ENCODE peak calls at places on chromosomes 1 and 21, in five cellular contexts. M is A549, K is PC-9, N is ovary, J is tibial artery. B is an unnamed sample.
A peak's percentile ranks its signal among the peaks of the same experiment; 100 is the strongest.

GRCh38 chr1:62178372-62178771 is 16.3 kb upstream of the L1TD1 start:
- DNase-seq in M (no peak), K (no peak), N (no peak), J (no peak), B (no peak)

GRCh38 chr1:47834326-47834725 is 162.9 kb downstream of the TRABD2B start:
- DNase-seq in M (no peak), K (no peak), N (no peak), J (no peak), B (no peak)

GRCh38 chr1:193538690-193539089 is 352.3 kb upstream of the B3GALT2 start:
- DNase-seq in M (no peak), K (no peak), N (no peak), J (no peak), B (no peak)

GRCh38 chr1:232218955-232219865 is 410.7 kb downstream of the SIPA1L2 start:
- DNase-seq in M (no peak), K (no peak), N (no peak), J (no peak), B (no peak)

GRCh38 chr21:44442266-44443125 is 12.8 kb upstream of the LRRC3 start:
- DNase-seq in M (no peak), K (no peak), N (peak; percentile 20), J (peak; percentile 39), B (no peak)

GRCh38 chr1:31815752-31816484 is at the start of gene SPOCD1:
- DNase-seq in M (peak; percentile 79), K (peak; percentile 91), N (peak; percentile 61), J (peak; percentile 83), B (peak; percentile 40)

GRCh38 chr1:205493241-205494085 is 11.0 kb upstream of the CDK18 start:
- DNase-seq in M (no peak), K (peak; percentile 66), N (peak; percentile 85), J (peak; percentile 81), B (peak; percentile 29)

GRCh38 chr1:41816061-41816460 is 102.7 kb downstream of the HIVEP3 start:
- DNase-seq in M (no peak), K (no peak), N (no peak), J (no peak), B (no peak)

GRCh38 chr1:221829327-221830011 is 87.6 kb upstream of the DUSP10 start:
- DNase-seq in M (peak; percentile 29), K (no peak), N (no peak), J (no peak), B (no peak)

GRCh38 chr1:38476111-38476783 is 383.3 kb downstream of the RRAGC start:
- DNase-seq in M (no peak), K (no peak), N (no peak), J (no peak), B (no peak)

GRCh38 chr1:10634428-10635384 is 160.0 kb downstream of the PEX14 start:
- DNase-seq in M (no peak), K (no peak), N (no peak), J (peak; percentile 87), B (no peak)

GRCh38 chr1:167344112-167344511 is 123.4 kb downstream of the POU2F1 start:
- DNase-seq in M (no peak), K (no peak), N (no peak), J (no peak), B (no peak)

GRCh38 chr1:235822685-235823084 is 44.0 kb downstream of the LYST start:
- DNase-seq in M (no peak), K (no peak), N (no peak), J (no peak), B (no peak)

GRCh38 chr1:38586993-38587646 is 272.5 kb downstream of the RRAGC start:
- DNase-seq in M (peak; percentile 38), K (no peak), N (no peak), J (no peak), B (no peak)

GRCh38 chr1:115069186-115069585 is 20.1 kb downstream of the TSPAN2 start:
- DNase-seq in M (no peak), K (peak; percentile 33), N (no peak), J (peak; percentile 85), B (no peak)

GRCh38 chr1:108533351-108534083 is 26.4 kb upstream of the EEIG2 start:
- DNase-seq in M (no peak), K (peak; percentile 87), N (no peak), J (no peak), B (no peak)

GRCh38 chr1:87794788-87795614 is 466.3 kb downstream of the LMO4 start:
- DNase-seq in M (peak; percentile 46), K (peak; percentile 93), N (no peak), J (no peak), B (no peak)

GRCh38 chr21:45332981-45333582 is 45.4 kb upstream of the POFUT2 start:
- DNase-seq in M (no peak), K (no peak), N (peak; percentile 33), J (peak; percentile 65), B (no peak)

GRCh38 chr1:175600721-175601440 is 142.5 kb downstream of the TNR start:
- DNase-seq in M (no peak), K (no peak), N (no peak), J (no peak), B (no peak)

GRCh38 chr1:203406446-203407045 is 55.6 kb upstream of the FMOD start:
- DNase-seq in M (no peak), K (no peak), N (peak; percentile 70), J (peak; percentile 94), B (no peak)

GRCh38 chr1:1087351-1088035 is 13.4 kb upstream of the RNF223 start:
- DNase-seq in M (no peak), K (no peak), N (peak; percentile 22), J (peak; percentile 51), B (no peak)

GRCh38 chr1:32201011-32201855 is 838 bp downstream of the CCDC28B start:
- DNase-seq in M (no peak), K (no peak), N (peak; percentile 79), J (peak; percentile 84), B (no peak)

GRCh38 chr1:178180405-178180804 is 86.5 kb downstream of the RASAL2 start:
- DNase-seq in M (no peak), K (no peak), N (no peak), J (no peak), B (no peak)

GRCh38 chr1:104132386-104132973 is 382.8 kb downstream of the AMY1C start:
- DNase-seq in M (no peak), K (peak; percentile 45), N (no peak), J (no peak), B (no peak)

GRCh38 chr1:159171254-159171687 is at the start of gene CADM3:
- DNase-seq in M (no peak), K (no peak), N (no peak), J (no peak), B (no peak)

GRCh38 chr1:159170639-159171038 is 776 bp upstream of the CADM3 start:
- DNase-seq in M (no peak), K (no peak), N (no peak), J (no peak), B (no peak)

GRCh38 chr1:159173303-159173702 is 1.9 kb downstream of the CADM3 start:
- DNase-seq in M (no peak), K (no peak), N (no peak), J (no peak), B (no peak)

GRCh38 chr1:159172599-159173291 is 1.3 kb downstream of the CADM3 start:
- DNase-seq in M (no peak), K (no peak), N (no peak), J (no peak), B (no peak)

DNA sequence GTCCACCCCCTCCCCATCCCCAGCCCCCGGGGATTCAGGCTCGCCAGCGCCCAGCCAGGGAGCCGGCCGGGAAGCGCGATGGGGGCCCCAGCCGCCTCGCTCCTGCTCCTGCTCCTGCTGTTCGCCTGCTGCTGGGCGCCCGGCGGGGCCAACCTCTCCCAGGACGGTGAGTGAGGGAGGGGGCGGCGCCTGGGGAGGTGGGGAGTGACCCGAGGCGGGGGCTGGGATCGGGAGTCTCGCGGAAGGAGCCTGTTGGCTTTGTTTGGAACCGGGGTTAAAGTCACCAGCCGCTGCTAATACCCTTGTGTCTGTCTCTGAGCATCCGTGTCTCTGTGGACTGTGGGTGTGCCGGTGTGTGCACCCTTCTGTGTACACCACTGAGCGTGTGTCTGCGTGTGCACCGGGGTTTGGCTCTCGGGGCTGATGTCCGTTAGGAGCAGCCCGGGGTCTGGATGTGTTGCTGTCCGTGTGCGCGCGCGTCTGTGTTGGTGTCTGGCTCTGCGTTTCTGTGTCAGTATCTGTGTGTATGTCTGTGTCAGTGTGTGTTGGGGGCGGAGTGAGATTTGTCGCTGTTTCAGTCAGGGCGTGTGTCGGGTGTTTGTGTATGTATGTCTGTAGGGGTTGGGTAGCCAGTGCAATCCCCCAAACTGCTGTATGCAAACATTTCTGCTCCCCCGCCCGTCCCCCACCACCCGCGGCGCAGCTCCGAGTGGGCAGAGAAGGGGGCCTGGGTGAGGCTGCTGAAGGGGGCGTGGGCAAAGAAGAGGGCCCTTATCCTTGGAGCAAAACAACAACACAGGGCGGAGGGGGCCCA is 480 bp downstream of the CADM3 start:
- DNase-seq in M (peak; percentile 20), K (no peak), N (no peak), J (no peak), B (no peak)
- H3K4me1 ChIP-seq in M (peaks cover 13% of the 10 kb centered on the region), K (no peaks in the 10 kb centered on the region), N (no peaks in the 10 kb centered on the region), J (no peaks in the 10 kb centered on the region), B (peaks cover 11% of the 10 kb centered on the region)

GRCh38 chr1:71093938-71094337 is 13.1 kb upstream of the ZRANB2 start:
- DNase-seq in M (no peak), K (no peak), N (no peak), J (no peak), B (no peak)
- TF ChIP-seq CTCF in M (peak; percentile 37), K (peak; percentile 64), N (no peak), J (peak; percentile 33), B (peak; percentile 33)

GRCh38 chr1:243487649-243488227 is 231.9 kb downstream of the SDCCAG8 start:
- DNase-seq in M (peak; percentile 86), K (no peak), N (no peak), J (no peak), B (no peak)
- H3K4me3 ChIP-seq in M (peak overlapping the region; percentile 64), K (no peak overlapping the region), N (no peak overlapping the region), J (no peak overlapping the region), B (peak overlapping the region; percentile 28)

GRCh38 chr1:55043726-55044125 is 4.4 kb downstream of the PCSK9 start:
- DNase-seq in M (no peak), K (no peak), N (no peak), J (peak; percentile 34), B (no peak)

GRCh38 chr1:55045430-55045829 is 6.1 kb downstream of the PCSK9 start:
- DNase-seq in M (no peak), K (no peak), N (no peak), J (peak; percentile 34), B (no peak)

GRCh38 chr1:55046871-55047270 is 7.5 kb downstream of the PCSK9 start:
- DNase-seq in M (no peak), K (no peak), N (peak; percentile 13), J (peak; percentile 40), B (no peak)

GRCh38 chr1:55043011-55043410 is 3.7 kb downstream of the PCSK9 start:
- DNase-seq in M (no peak), K (no peak), N (no peak), J (no peak), B (no peak)

DNA sequence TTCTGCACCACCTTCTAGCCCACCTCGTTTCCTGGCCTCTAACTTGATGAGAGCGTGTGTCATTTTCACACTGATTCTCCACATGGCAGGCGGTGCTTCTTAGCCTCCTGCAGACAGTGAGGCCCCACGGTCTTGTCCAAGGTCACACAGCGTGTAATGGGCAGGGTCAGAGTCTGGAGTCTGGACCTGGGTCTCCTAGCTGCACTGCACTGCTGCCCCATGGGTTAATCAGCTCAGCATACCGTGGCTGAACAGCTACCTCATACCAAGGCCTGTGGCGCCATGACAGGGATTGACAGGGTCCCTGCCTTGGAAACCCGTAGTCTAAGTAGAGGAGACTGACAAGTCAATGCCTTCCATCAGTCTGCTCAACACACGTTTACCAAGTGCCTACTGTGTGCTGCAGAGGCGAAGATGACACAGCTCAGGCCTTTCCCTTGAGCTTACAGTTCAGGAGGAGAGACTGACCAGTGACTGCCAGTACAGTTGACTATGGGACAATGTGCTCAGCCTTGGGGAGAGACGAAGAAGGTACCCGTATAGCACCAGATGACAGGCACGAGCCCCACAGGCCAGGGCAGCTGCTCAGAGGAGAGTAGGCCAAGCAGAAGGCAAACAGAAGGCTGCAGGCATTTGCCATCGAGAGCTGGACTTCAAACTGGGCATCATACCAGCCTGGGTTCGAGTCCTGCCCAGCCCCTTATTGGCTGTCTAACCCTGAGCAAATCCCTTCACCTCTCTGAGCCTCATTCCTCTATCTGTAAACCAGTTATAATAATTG is 5.5 kb downstream of the PCSK9 start:
- DNase-seq in M (no peak), K (no peak), N (no peak), J (peak; percentile 46), B (no peak)
- H3K4me1 ChIP-seq in M (peaks cover 6% of the 10 kb centered on the region), K (peaks cover 12% of the 10 kb centered on the region), N (peaks cover 2% of the 10 kb centered on the region), J (no peaks in the 10 kb centered on the region), B (no peaks in the 10 kb centered on the region)

B was measured in thoracic aorta.